ENCODE peak calls at places on chromosomes 3 and 15, in four cellular contexts. W is astrocyte of the cerebellum; N is AG09309; M is activated CD4-positive, alpha-beta T cell treated with anti-CD3 and anti-CD28 coated beads, Interleukin-2, amount 10 ng/mL, durations not matched to agents 7 days and 5 days. A is an unnamed sample.

GRCh38 chr15:37695719-37696118 is 238.7 kb upstream of the TMCO5A start:
- DNase-seq in W (peak; percentile 33), N (no peak), M (no peak), A (no peak)

GRCh38 chr3:195260286-195260905 is 10.6 kb downstream of the XXYLT1 start:
- DNase-seq in W (no peak), N (no peak), M (peak; percentile 38), A (no peak)

GRCh38 chr3:197224034-197224444 is 74.4 kb downstream of the DLG1 start:
- DNase-seq in W (peak; percentile 47), N (peak; percentile 13), M (peak; percentile 33), A (no peak)

GRCh38 chr3:178562143-178562868 is 26.1 kb downstream of the KCNMB2 start:
- DNase-seq in W (peak; percentile 11), N (no peak), M (no peak), A (no peak)

GRCh38 chr3:138349926-138350665 is 1.7 kb downstream of the MRAS start:
- DNase-seq in W (no peak), N (no peak), M (no peak), A (no peak)

GRCh38 chr3:27554706-27555105 is 70.5 kb upstream of the SLC4A7 start:
- DNase-seq in W (no peak), N (no peak), M (no peak), A (no peak)

GRCh38 chr3:182046365-182046764 is 334.6 kb downstream of the SOX2 start:
- DNase-seq in W (no peak), N (no peak), M (no peak), A (no peak)

GRCh38 chr15:95887666-95888480 is 442.6 kb upstream of the NR2F2 start:
- DNase-seq in W (no peak), N (no peak), M (no peak), A (no peak)

GRCh38 chr3:111636506-111636905 is 41.4 kb upstream of the ZBED2 start:
- DNase-seq in W (no peak), N (no peak), M (no peak), A (no peak)